ENCODE peak calls at places on chromosome X, in eight cellular contexts. P is NAMALWA; Y is COR-L47; D is NCI-H2081; V is Caki2; C is anterior cingulate cortex; O is NCI-H1092; R is stimulated activated CD4-positive, alpha-beta T cell treated with anti-CD3 and anti-CD28 coated beads, TNF-alpha, amount 100 ng/mL, for 48 hours. U is an unnamed sample.
A peak's percentile ranks its signal among the peaks of the same experiment; 100 is the strongest.

GRCh38 chrX:77003956-77004355 is 443.2 kb upstream of the FGF16 start:
- DNase-seq in O (no peak), R (peak; percentile 44), C (no peak), Y (no peak), P (no peak), V (no peak), D (no peak), U (no peak)

GRCh38 chrX:15576019-15576418 is 24.7 kb downstream of the ACE2 start:
- DNase-seq in P (no peak), C (no peak), Y (no peak), R (no peak), V (no peak), D (no peak), O (no peak), U (no peak)

GRCh38 chrX:153408221-153408721 is 3.0 kb upstream of the ZFP92 start:
- DNase-seq in Y (no peak), O (no peak), D (no peak), R (no peak), V (no peak), C (no peak), P (no peak), U (no peak)

GRCh38 chrX:48278958-48279357 is 23.8 kb downstream of the SSX1 start:
- DNase-seq in R (no peak), V (no peak), Y (no peak), O (no peak), D (no peak), P (peak; percentile 50), C (no peak), U (peak; percentile 10)

GRCh38 chrX:118347131-118347530 is 1.2 kb downstream of the WDR44 start:
- DNase-seq in O (no peak), Y (no peak), V (peak; percentile 18), C (no peak), D (no peak), R (no peak), P (peak; percentile 34), U (no peak)

GRCh38 chrX:23501974-23502373 is 165.3 kb upstream of the PRDX4 start:
- DNase-seq in C (no peak), V (no peak), D (no peak), O (no peak), Y (no peak), P (no peak), R (no peak), U (no peak)

GRCh38 chrX:134929813-134930212 is 61.0 kb upstream of the SMIM10 start:
- DNase-seq in D (no peak), P (no peak), C (no peak), R (no peak), Y (no peak), O (no peak), V (no peak), U (no peak)

GRCh38 chrX:82141942-82142341 is 940.0 kb downstream of the SH3BGRL start:
- DNase-seq in D (no peak), Y (no peak), V (no peak), P (no peak), C (no peak), R (no peak), O (no peak), U (no peak)

GRCh38 chrX:102155806-102156179 is at the start of gene BEX5:
- DNase-seq in V (peak; percentile 52), P (peak; percentile 0), O (peak; percentile 80), Y (peak; percentile 38), D (peak; percentile 79), C (peak; percentile 35), R (no peak), U (peak; percentile 21)

GRCh38 chrX:40201486-40201885 is 103.7 kb upstream of the BCOR start:
- DNase-seq in O (no peak), C (no peak), R (no peak), V (peak; percentile 2), P (peak; percentile 47), Y (no peak), D (no peak), U (no peak)

GRCh38 chrX:152842772-152843338 is 12.0 kb downstream of the NSDHL start:
- DNase-seq in P (no peak), V (no peak), O (no peak), R (no peak), C (no peak), D (no peak), Y (no peak), U (no peak)

GRCh38 chrX:132426695-132427281 is 62.0 kb downstream of the MBNL3 start:
- DNase-seq in R (no peak), Y (no peak), O (no peak), C (no peak), D (no peak), V (no peak), P (no peak), U (no peak)

GRCh38 chrX:21493226-21493850 is 119.1 kb downstream of the CNKSR2 start:
- DNase-seq in P (no peak), R (no peak), V (no peak), Y (no peak), D (peak; percentile 20), C (no peak), O (peak; percentile 18), U (peak; percentile 9)

GRCh38 chrX:21943460-21944135 is 3.1 kb downstream of the SMS start:
- DNase-seq in Y (no peak), C (no peak), O (no peak), P (no peak), R (no peak), D (no peak), V (peak; percentile 68), U (no peak)

GRCh38 chrX:22629105-22629725 is 356.5 kb downstream of the CBLL2 start:
- DNase-seq in C (no peak), R (no peak), P (no peak), D (no peak), O (no peak), V (peak; percentile 14), Y (no peak), U (peak; percentile 6)

GRCh38 chrX:153565996-153566580 is 32.9 kb downstream of the CCNQ start:
- DNase-seq in Y (no peak), O (no peak), C (no peak), R (no peak), V (no peak), D (no peak), P (no peak), U (peak; percentile 46)

U was measured in BE2C.